ENCODE peak calls at places on chromosome 20, in nine cellular contexts. One of them, this sample, is unnamed.

GRCh38 chr20:4809707-4810106 is 88.0 kb downstream of the PRND start:
- DNase-seq in Peyer's patch: peak
- DNase-seq in A549: no peak
- DNase-seq in uterus: no peak
- DNase-seq in fibroblast of pulmonary artery: no peak
- DNase-seq in fibroblast of villous mesenchyme: no peak
- DNase-seq in progenitor cell of endocrine pancreas: no peak
- DNase-seq in cardiac muscle cell: no peak
- DNase-seq in psoas muscle: no peak
- DNase-seq in this sample: no peak

GRCh38 chr20:63164681-63165537 is 51.0 kb downstream of the YTHDF1 start:
- DNase-seq in Peyer's patch: no peak
- DNase-seq in A549: no peak
- DNase-seq in uterus: no peak
- DNase-seq in fibroblast of pulmonary artery: no peak
- DNase-seq in fibroblast of villous mesenchyme: no peak
- DNase-seq in progenitor cell of endocrine pancreas: no peak
- DNase-seq in cardiac muscle cell: no peak
- DNase-seq in psoas muscle: no peak
- DNase-seq in this sample: no peak

GRCh38 chr20:11229772-11230171 is 556.0 kb upstream of the JAG1 start:
- DNase-seq in Peyer's patch: no peak
- DNase-seq in A549: peak
- DNase-seq in uterus: peak
- DNase-seq in fibroblast of pulmonary artery: peak
- DNase-seq in fibroblast of villous mesenchyme: peak
- DNase-seq in progenitor cell of endocrine pancreas: no peak
- DNase-seq in cardiac muscle cell: peak
- DNase-seq in psoas muscle: peak
- DNase-seq in this sample: no peak

GRCh38 chr20:50646483-50646996 is 44.8 kb downstream of the RIPOR3 start:
- DNase-seq in Peyer's patch: no peak
- DNase-seq in A549: peak
- DNase-seq in uterus: no peak
- DNase-seq in fibroblast of pulmonary artery: peak
- DNase-seq in fibroblast of villous mesenchyme: peak
- DNase-seq in progenitor cell of endocrine pancreas: no peak
- DNase-seq in cardiac muscle cell: peak
- DNase-seq in psoas muscle: no peak
- DNase-seq in this sample: no peak

GRCh38 chr20:38649275-38649891 is 47.8 kb downstream of the ARHGAP40 start:
- DNase-seq in Peyer's patch: no peak
- DNase-seq in A549: peak
- DNase-seq in uterus: no peak
- DNase-seq in fibroblast of pulmonary artery: peak
- DNase-seq in fibroblast of villous mesenchyme: peak
- DNase-seq in progenitor cell of endocrine pancreas: no peak
- DNase-seq in cardiac muscle cell: peak
- DNase-seq in psoas muscle: no peak
- DNase-seq in this sample: no peak

GRCh38 chr20:63280929-63281545 is 8.4 kb downstream of the ARFGAP1 start:
- DNase-seq in Peyer's patch: no peak
- DNase-seq in A549: peak
- DNase-seq in uterus: no peak
- DNase-seq in fibroblast of pulmonary artery: no peak
- DNase-seq in fibroblast of villous mesenchyme: no peak
- DNase-seq in progenitor cell of endocrine pancreas: no peak
- DNase-seq in cardiac muscle cell: no peak
- DNase-seq in psoas muscle: peak
- DNase-seq in this sample: no peak

GRCh38 chr20:41340327-41341055 is at the start of gene LPIN3:
- DNase-seq in Peyer's patch: peak
- DNase-seq in A549: peak
- DNase-seq in uterus: peak
- DNase-seq in fibroblast of pulmonary artery: peak
- DNase-seq in fibroblast of villous mesenchyme: peak
- DNase-seq in progenitor cell of endocrine pancreas: peak
- DNase-seq in cardiac muscle cell: peak
- DNase-seq in psoas muscle: peak
- DNase-seq in this sample: peak

GRCh38 chr20:20367681-20368413 is at the start of gene INSM1:
- DNase-seq in Peyer's patch: no peak
- DNase-seq in A549: no peak
- DNase-seq in uterus: no peak
- DNase-seq in fibroblast of pulmonary artery: no peak
- DNase-seq in fibroblast of villous mesenchyme: no peak
- DNase-seq in progenitor cell of endocrine pancreas: peak
- DNase-seq in cardiac muscle cell: no peak
- DNase-seq in psoas muscle: no peak
- DNase-seq in this sample: no peak

GRCh38 chr20:49894073-49894470 is 21.3 kb downstream of the SPATA2 start:
- DNase-seq in Peyer's patch: no peak
- DNase-seq in A549: no peak
- DNase-seq in uterus: no peak
- DNase-seq in fibroblast of pulmonary artery: no peak
- DNase-seq in fibroblast of villous mesenchyme: no peak
- DNase-seq in progenitor cell of endocrine pancreas: no peak
- DNase-seq in cardiac muscle cell: no peak
- DNase-seq in psoas muscle: no peak
- DNase-seq in this sample: no peak

GRCh38 chr20:46708172-46708860 is 1.1 kb upstream of the SLC2A10 start:
- DNase-seq in Peyer's patch: no peak
- DNase-seq in A549: peak
- DNase-seq in uterus: no peak
- DNase-seq in fibroblast of pulmonary artery: no peak
- DNase-seq in fibroblast of villous mesenchyme: no peak
- DNase-seq in progenitor cell of endocrine pancreas: no peak
- DNase-seq in cardiac muscle cell: no peak
- DNase-seq in psoas muscle: no peak
- DNase-seq in this sample: no peak
- TF ChIP-seq CTCF in Peyer's patch: no peak
- TF ChIP-seq CTCF in A549: no peak
- TF ChIP-seq CTCF in uterus: no peak
- TF ChIP-seq CTCF in fibroblast of pulmonary artery: peak
- TF ChIP-seq CTCF in fibroblast of villous mesenchyme: no peak
- TF ChIP-seq CTCF in progenitor cell of endocrine pancreas: peak
- TF ChIP-seq CTCF in cardiac muscle cell: peak
- TF ChIP-seq CTCF in psoas muscle: no peak
- TF ChIP-seq CTCF in this sample: peak

GRCh38 chr20:43913291-43914025 is 1.2 kb upstream of the TOX2 start:
- DNase-seq in Peyer's patch: no peak
- DNase-seq in A549: no peak
- DNase-seq in uterus: no peak
- DNase-seq in fibroblast of pulmonary artery: no peak
- DNase-seq in fibroblast of villous mesenchyme: no peak
- DNase-seq in progenitor cell of endocrine pancreas: no peak
- DNase-seq in cardiac muscle cell: no peak
- DNase-seq in psoas muscle: no peak
- DNase-seq in this sample: no peak

GRCh38 chr20:43909211-43909610 is 5.4 kb upstream of the TOX2 start:
- DNase-seq in Peyer's patch: no peak
- DNase-seq in A549: no peak
- DNase-seq in uterus: no peak
- DNase-seq in fibroblast of pulmonary artery: no peak
- DNase-seq in fibroblast of villous mesenchyme: no peak
- DNase-seq in progenitor cell of endocrine pancreas: no peak
- DNase-seq in cardiac muscle cell: no peak
- DNase-seq in psoas muscle: no peak
- DNase-seq in this sample: no peak

GRCh38 chr20:43910564-43910963 is 4.1 kb upstream of the TOX2 start:
- DNase-seq in Peyer's patch: no peak
- DNase-seq in A549: no peak
- DNase-seq in uterus: no peak
- DNase-seq in fibroblast of pulmonary artery: no peak
- DNase-seq in fibroblast of villous mesenchyme: no peak
- DNase-seq in progenitor cell of endocrine pancreas: no peak
- DNase-seq in cardiac muscle cell: no peak
- DNase-seq in psoas muscle: no peak
- DNase-seq in this sample: peak

GRCh38 chr20:43909720-43910119 is 4.9 kb upstream of the TOX2 start:
- DNase-seq in Peyer's patch: peak
- DNase-seq in A549: no peak
- DNase-seq in uterus: no peak
- DNase-seq in fibroblast of pulmonary artery: no peak
- DNase-seq in fibroblast of villous mesenchyme: no peak
- DNase-seq in progenitor cell of endocrine pancreas: no peak
- DNase-seq in cardiac muscle cell: no peak
- DNase-seq in psoas muscle: no peak
- DNase-seq in this sample: no peak

GRCh38 chr20:43911066-43911465 is 3.6 kb upstream of the TOX2 start:
- DNase-seq in Peyer's patch: no peak
- DNase-seq in A549: peak
- DNase-seq in uterus: no peak
- DNase-seq in fibroblast of pulmonary artery: peak
- DNase-seq in fibroblast of villous mesenchyme: peak
- DNase-seq in progenitor cell of endocrine pancreas: no peak
- DNase-seq in cardiac muscle cell: peak
- DNase-seq in psoas muscle: no peak
- DNase-seq in this sample: no peak
- TF ChIP-seq CTCF in Peyer's patch: no peak
- TF ChIP-seq CTCF in A549: no peak
- TF ChIP-seq CTCF in uterus: no peak
- TF ChIP-seq CTCF in fibroblast of pulmonary artery: peak
- TF ChIP-seq CTCF in fibroblast of villous mesenchyme: peak
- TF ChIP-seq CTCF in progenitor cell of endocrine pancreas: no peak
- TF ChIP-seq CTCF in cardiac muscle cell: peak
- TF ChIP-seq CTCF in psoas muscle: no peak
- TF ChIP-seq CTCF in this sample: no peak

DNA sequence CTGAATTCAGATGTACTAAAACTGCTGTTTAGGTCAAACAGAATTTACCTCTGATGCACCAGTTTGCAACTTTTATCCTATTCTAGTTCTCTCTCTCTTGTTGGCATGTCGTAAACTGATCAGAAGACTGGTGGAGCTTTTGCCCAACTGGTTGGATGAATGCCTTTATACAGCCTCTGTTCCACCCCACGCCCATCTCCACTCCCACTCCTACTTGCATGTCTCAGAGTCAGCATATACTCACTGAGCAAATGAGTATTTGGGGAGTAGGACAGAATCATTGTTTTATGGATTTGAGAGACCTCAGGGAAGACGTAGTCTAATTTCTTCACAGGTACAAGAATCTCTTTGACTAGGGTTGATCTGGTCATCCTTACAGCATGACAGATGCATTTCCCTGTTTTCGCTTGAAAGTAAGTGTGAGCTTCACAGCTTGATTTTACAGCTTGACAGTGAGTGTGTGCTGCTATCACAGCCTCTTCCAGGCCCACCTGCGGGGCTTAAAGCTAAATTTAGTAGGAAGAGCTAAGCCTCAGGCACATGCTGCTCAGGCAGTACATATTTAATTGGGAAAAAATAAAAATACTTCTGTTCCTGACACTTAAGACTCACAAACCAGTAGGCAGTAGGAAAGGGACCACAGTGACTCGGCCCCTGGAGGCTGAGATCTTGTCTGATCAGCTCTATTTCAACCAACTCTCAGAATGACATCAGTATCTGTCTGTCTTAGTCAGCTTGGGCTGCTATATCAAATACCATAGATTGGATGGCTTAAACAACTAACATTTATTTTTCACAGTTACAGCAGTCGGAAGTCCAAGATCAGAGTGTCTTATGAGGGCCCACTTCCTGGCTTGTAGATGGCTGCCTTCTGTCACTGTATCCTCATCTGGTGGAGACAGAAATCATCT is 30.4 kb downstream of the TRMT6 start:
- DNase-seq in Peyer's patch: no peak
- DNase-seq in A549: no peak
- DNase-seq in uterus: no peak
- DNase-seq in fibroblast of pulmonary artery: peak
- DNase-seq in fibroblast of villous mesenchyme: no peak
- DNase-seq in progenitor cell of endocrine pancreas: no peak
- DNase-seq in cardiac muscle cell: peak
- DNase-seq in psoas muscle: no peak
- DNase-seq in this sample: no peak
- TF ChIP-seq CTCF in Peyer's patch: no peak
- TF ChIP-seq CTCF in A549: no peak
- TF ChIP-seq CTCF in uterus: no peak
- TF ChIP-seq CTCF in fibroblast of pulmonary artery: no peak
- TF ChIP-seq CTCF in fibroblast of villous mesenchyme: no peak
- TF ChIP-seq CTCF in progenitor cell of endocrine pancreas: no peak
- TF ChIP-seq CTCF in cardiac muscle cell: no peak
- TF ChIP-seq CTCF in psoas muscle: no peak
- TF ChIP-seq CTCF in this sample: no peak

DNA sequence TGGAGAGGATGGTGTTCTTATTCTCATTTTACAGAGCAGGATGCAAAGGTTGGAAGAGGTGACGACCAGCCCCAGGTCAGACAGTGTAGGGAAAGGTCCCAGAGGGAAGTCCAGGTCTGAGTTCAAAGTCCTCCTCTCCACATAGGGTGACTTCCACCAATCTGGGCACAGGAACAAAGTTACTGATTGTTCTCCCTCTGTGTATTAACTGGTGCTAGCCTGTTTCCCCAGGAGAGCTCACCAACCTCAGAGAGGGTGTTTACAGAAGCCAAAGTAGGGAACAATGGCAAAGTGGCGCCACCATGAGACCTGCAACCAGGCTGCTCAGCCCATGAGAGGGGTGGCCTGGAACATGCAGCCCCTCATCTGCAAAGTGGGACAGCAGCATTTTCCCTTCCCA is 16.8 kb upstream of the SIRPB1 start:
- DNase-seq in Peyer's patch: no peak
- DNase-seq in A549: no peak
- DNase-seq in uterus: no peak
- DNase-seq in fibroblast of pulmonary artery: no peak
- DNase-seq in fibroblast of villous mesenchyme: no peak
- DNase-seq in progenitor cell of endocrine pancreas: no peak
- DNase-seq in cardiac muscle cell: no peak
- DNase-seq in psoas muscle: no peak
- DNase-seq in this sample: no peak
- TF ChIP-seq CTCF in Peyer's patch: no peak
- TF ChIP-seq CTCF in A549: no peak
- TF ChIP-seq CTCF in uterus: no peak
- TF ChIP-seq CTCF in fibroblast of pulmonary artery: no peak
- TF ChIP-seq CTCF in fibroblast of villous mesenchyme: no peak
- TF ChIP-seq CTCF in progenitor cell of endocrine pancreas: no peak
- TF ChIP-seq CTCF in cardiac muscle cell: no peak
- TF ChIP-seq CTCF in psoas muscle: no peak
- TF ChIP-seq CTCF in this sample: no peak

This sample was measured in mesothelial cell of epicardium.